ENCODE peak calls at places on chromosomes 11 and 22, in nine cellular contexts. One of them, this sample, is unnamed.

GRCh38 chr11:69449320-69450063 is 32.0 kb upstream of the LINC01488 start:
- DNase-seq in colonic mucosa: no peak
- DNase-seq in astrocyte of the spinal cord: peak; percentile 24
- DNase-seq in WTC11: no peak
- DNase-seq in tibial nerve: no peak
- DNase-seq in AG09309: no peak
- DNase-seq in WERI-Rb-1: peak; percentile 59
- DNase-seq in GM23338: no peak
- DNase-seq in heart right ventricle: peak; percentile 80
- DNase-seq in this sample: peak; percentile 59

GRCh38 chr11:103779054-103779453 is 257.4 kb upstream of the DDI1 start:
- DNase-seq in WTC11: no peak
- DNase-seq in AG09309: no peak
- DNase-seq in tibial nerve: no peak
- DNase-seq in colonic mucosa: no peak
- DNase-seq in GM23338: no peak
- DNase-seq in heart right ventricle: no peak
- DNase-seq in astrocyte of the spinal cord: peak; percentile 35
- DNase-seq in WERI-Rb-1: no peak
- DNase-seq in this sample: no peak

GRCh38 chr11:119520966-119521365 is 98.0 kb upstream of the THY1 start:
- DNase-seq in WERI-Rb-1: no peak
- DNase-seq in WTC11: no peak
- DNase-seq in AG09309: no peak
- DNase-seq in heart right ventricle: no peak
- DNase-seq in astrocyte of the spinal cord: no peak
- DNase-seq in tibial nerve: no peak
- DNase-seq in colonic mucosa: no peak
- DNase-seq in GM23338: no peak
- DNase-seq in this sample: no peak

GRCh38 chr11:68302256-68303054 is 9.9 kb upstream of the LRP5 start:
- DNase-seq in tibial nerve: no peak
- DNase-seq in WTC11: no peak
- DNase-seq in heart right ventricle: no peak
- DNase-seq in colonic mucosa: peak; percentile 86
- DNase-seq in GM23338: no peak
- DNase-seq in astrocyte of the spinal cord: peak; percentile 35
- DNase-seq in WERI-Rb-1: no peak
- DNase-seq in AG09309: no peak
- DNase-seq in this sample: peak; percentile 92

GRCh38 chr11:60116996-60117790 is 28.7 kb downstream of the MS4A2 start:
- DNase-seq in WERI-Rb-1: no peak
- DNase-seq in astrocyte of the spinal cord: no peak
- DNase-seq in AG09309: no peak
- DNase-seq in colonic mucosa: no peak
- DNase-seq in WTC11: no peak
- DNase-seq in heart right ventricle: no peak
- DNase-seq in GM23338: no peak
- DNase-seq in tibial nerve: no peak
- DNase-seq in this sample: no peak

GRCh38 chr22:31346733-31347250 is 646 bp upstream of the PATZ1 start:
- DNase-seq in colonic mucosa: peak; percentile 58
- DNase-seq in tibial nerve: peak; percentile 24
- DNase-seq in WERI-Rb-1: peak; percentile 86
- DNase-seq in WTC11: no peak
- DNase-seq in heart right ventricle: peak; percentile 68
- DNase-seq in AG09309: no peak
- DNase-seq in astrocyte of the spinal cord: peak; percentile 45
- DNase-seq in GM23338: peak; percentile 82
- DNase-seq in this sample: peak; percentile 60

GRCh38 chr11:96151501-96151900 is 191.5 kb downstream of the MAML2 start:
- DNase-seq in heart right ventricle: no peak
- DNase-seq in GM23338: no peak
- DNase-seq in AG09309: no peak
- DNase-seq in astrocyte of the spinal cord: no peak
- DNase-seq in WERI-Rb-1: no peak
- DNase-seq in colonic mucosa: no peak
- DNase-seq in tibial nerve: no peak
- DNase-seq in WTC11: no peak
- DNase-seq in this sample: no peak

GRCh38 chr11:9264381-9265210 is 554 bp downstream of the DENND5A start:
- DNase-seq in WTC11: peak; percentile 31
- DNase-seq in heart right ventricle: peak; percentile 47
- DNase-seq in WERI-Rb-1: peak; percentile 22
- DNase-seq in GM23338: peak; percentile 44
- DNase-seq in colonic mucosa: peak; percentile 49
- DNase-seq in astrocyte of the spinal cord: peak; percentile 86
- DNase-seq in AG09309: peak; percentile 52
- DNase-seq in tibial nerve: peak; percentile 33
- DNase-seq in this sample: no peak

GRCh38 chr22:42716221-42716620 is 4.4 kb downstream of the A4GALT start:
- DNase-seq in AG09309: no peak
- DNase-seq in WTC11: no peak
- DNase-seq in colonic mucosa: no peak
- DNase-seq in heart right ventricle: no peak
- DNase-seq in GM23338: no peak
- DNase-seq in WERI-Rb-1: no peak
- DNase-seq in tibial nerve: no peak
- DNase-seq in astrocyte of the spinal cord: no peak
- DNase-seq in this sample: no peak

GRCh38 chr11:116852261-116853125 is 15.1 kb upstream of the APOA1 start:
- DNase-seq in colonic mucosa: peak; percentile 54
- DNase-seq in AG09309: peak; percentile 69
- DNase-seq in heart right ventricle: no peak
- DNase-seq in WERI-Rb-1: no peak
- DNase-seq in GM23338: no peak
- DNase-seq in astrocyte of the spinal cord: peak; percentile 44
- DNase-seq in WTC11: no peak
- DNase-seq in tibial nerve: no peak
- DNase-seq in this sample: no peak

GRCh38 chr11:6353367-6353987 is 33.2 kb upstream of the CAVIN3 start:
- DNase-seq in GM23338: peak; percentile 97
- DNase-seq in AG09309: no peak
- DNase-seq in astrocyte of the spinal cord: peak; percentile 37
- DNase-seq in tibial nerve: peak; percentile 21
- DNase-seq in colonic mucosa: peak; percentile 60
- DNase-seq in WTC11: peak; percentile 82
- DNase-seq in heart right ventricle: no peak
- DNase-seq in WERI-Rb-1: peak; percentile 69
- DNase-seq in this sample: peak; percentile 59

GRCh38 chr11:43748095-43748494 is 67.6 kb downstream of the HSD17B12 start:
- DNase-seq in WERI-Rb-1: no peak
- DNase-seq in tibial nerve: no peak
- DNase-seq in WTC11: no peak
- DNase-seq in astrocyte of the spinal cord: no peak
- DNase-seq in AG09309: no peak
- DNase-seq in GM23338: no peak
- DNase-seq in heart right ventricle: no peak
- DNase-seq in colonic mucosa: no peak
- DNase-seq in this sample: no peak

GRCh38 chr11:43751726-43752125 is 71.2 kb downstream of the HSD17B12 start:
- DNase-seq in WERI-Rb-1: no peak
- DNase-seq in tibial nerve: no peak
- DNase-seq in GM23338: no peak
- DNase-seq in heart right ventricle: no peak
- DNase-seq in AG09309: no peak
- DNase-seq in astrocyte of the spinal cord: no peak
- DNase-seq in WTC11: no peak
- DNase-seq in colonic mucosa: no peak
- DNase-seq in this sample: no peak

GRCh38 chr11:43747130-43747802 is 66.7 kb downstream of the HSD17B12 start:
- DNase-seq in colonic mucosa: no peak
- DNase-seq in WTC11: no peak
- DNase-seq in astrocyte of the spinal cord: no peak
- DNase-seq in AG09309: no peak
- DNase-seq in GM23338: no peak
- DNase-seq in heart right ventricle: no peak
- DNase-seq in tibial nerve: no peak
- DNase-seq in WERI-Rb-1: no peak
- DNase-seq in this sample: no peak

GRCh38 chr11:43746670-43747069 is 66.1 kb downstream of the HSD17B12 start:
- DNase-seq in astrocyte of the spinal cord: no peak
- DNase-seq in GM23338: no peak
- DNase-seq in WERI-Rb-1: no peak
- DNase-seq in AG09309: no peak
- DNase-seq in heart right ventricle: no peak
- DNase-seq in colonic mucosa: no peak
- DNase-seq in tibial nerve: no peak
- DNase-seq in WTC11: no peak
- DNase-seq in this sample: no peak
- TF ChIP-seq CTCF in astrocyte of the spinal cord: no peak
- TF ChIP-seq CTCF in GM23338: no peak
- TF ChIP-seq CTCF in WERI-Rb-1: no peak
- TF ChIP-seq CTCF in AG09309: no peak
- TF ChIP-seq CTCF in heart right ventricle: no peak
- TF ChIP-seq CTCF in colonic mucosa: no peak
- TF ChIP-seq CTCF in tibial nerve: no peak
- TF ChIP-seq CTCF in WTC11: no peak
- TF ChIP-seq CTCF in this sample: no peak

DNA sequence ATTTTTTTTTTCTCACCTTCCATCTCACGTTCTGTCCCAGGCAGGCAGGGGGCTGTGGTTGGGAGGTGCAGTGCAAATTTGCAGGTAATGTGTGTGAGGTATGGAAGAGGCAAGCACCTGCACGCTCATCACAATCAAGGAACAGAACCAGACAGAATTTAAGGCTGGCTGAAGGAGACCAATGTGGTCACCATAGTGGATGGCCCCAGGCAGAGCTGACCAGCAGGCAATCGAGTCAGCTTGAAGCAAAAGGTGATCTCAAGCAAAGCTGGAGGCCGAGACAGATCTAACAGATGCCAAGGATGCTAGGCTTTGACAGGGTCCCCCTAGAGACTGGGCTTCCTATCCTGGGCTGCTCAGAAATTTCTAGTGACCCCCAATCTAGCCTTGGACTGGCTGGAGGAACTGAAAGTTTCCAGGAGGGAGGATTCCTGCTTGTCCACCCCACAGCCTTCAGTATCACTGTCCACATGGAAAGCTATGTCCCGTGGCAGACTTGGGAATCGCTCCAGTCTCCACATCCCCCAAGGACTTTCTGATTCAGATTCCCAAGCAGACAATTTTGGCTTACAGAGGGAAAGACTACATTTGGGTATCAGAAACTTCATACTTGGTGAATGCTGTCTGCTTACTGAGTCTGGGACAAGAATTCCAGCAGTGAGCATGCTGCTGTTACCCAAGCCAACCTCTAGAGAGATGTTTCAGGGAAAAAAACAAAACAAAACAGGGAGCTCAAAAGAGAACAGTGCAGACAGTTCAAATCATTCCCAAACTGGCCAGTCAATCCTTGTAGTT is 9.0 kb upstream of the MICAL3 start:
- DNase-seq in heart right ventricle: no peak
- DNase-seq in astrocyte of the spinal cord: no peak
- DNase-seq in colonic mucosa: no peak
- DNase-seq in tibial nerve: no peak
- DNase-seq in WTC11: no peak
- DNase-seq in AG09309: no peak
- DNase-seq in GM23338: no peak
- DNase-seq in WERI-Rb-1: no peak
- DNase-seq in this sample: no peak
- TF ChIP-seq CTCF in heart right ventricle: no peak
- TF ChIP-seq CTCF in astrocyte of the spinal cord: peak; percentile 16
- TF ChIP-seq CTCF in colonic mucosa: no peak
- TF ChIP-seq CTCF in tibial nerve: peak; percentile 42
- TF ChIP-seq CTCF in WTC11: no peak
- TF ChIP-seq CTCF in AG09309: peak; percentile 21
- TF ChIP-seq CTCF in GM23338: no peak
- TF ChIP-seq CTCF in WERI-Rb-1: no peak
- TF ChIP-seq CTCF in this sample: no peak

GRCh38 chr11:46381836-46382643 is 571 bp downstream of the MDK start:
- DNase-seq in WERI-Rb-1: peak; percentile 15
- DNase-seq in WTC11: peak; percentile 46
- DNase-seq in AG09309: no peak
- DNase-seq in heart right ventricle: peak; percentile 18
- DNase-seq in tibial nerve: no peak
- DNase-seq in colonic mucosa: no peak
- DNase-seq in astrocyte of the spinal cord: no peak
- DNase-seq in GM23338: peak; percentile 63
- DNase-seq in this sample: peak; percentile 47

GRCh38 chr11:46382644-46383403 is 1.4 kb downstream of the MDK start:
- DNase-seq in heart right ventricle: no peak
- DNase-seq in astrocyte of the spinal cord: no peak
- DNase-seq in WERI-Rb-1: peak; percentile 68
- DNase-seq in colonic mucosa: peak; percentile 61
- DNase-seq in tibial nerve: no peak
- DNase-seq in WTC11: peak; percentile 61
- DNase-seq in GM23338: peak; percentile 89
- DNase-seq in AG09309: no peak
- DNase-seq in this sample: peak; percentile 34

GRCh38 chr11:46385169-46386004 is 3.9 kb downstream of the MDK start:
- DNase-seq in WTC11: no peak
- DNase-seq in heart right ventricle: no peak
- DNase-seq in tibial nerve: no peak
- DNase-seq in astrocyte of the spinal cord: no peak
- DNase-seq in GM23338: no peak
- DNase-seq in colonic mucosa: no peak
- DNase-seq in WERI-Rb-1: no peak
- DNase-seq in AG09309: no peak
- DNase-seq in this sample: no peak

GRCh38 chr11:46383974-46384701 is 2.7 kb downstream of the MDK start:
- DNase-seq in AG09309: no peak
- DNase-seq in WTC11: no peak
- DNase-seq in tibial nerve: no peak
- DNase-seq in GM23338: no peak
- DNase-seq in heart right ventricle: no peak
- DNase-seq in astrocyte of the spinal cord: no peak
- DNase-seq in WERI-Rb-1: no peak
- DNase-seq in colonic mucosa: peak; percentile 83
- DNase-seq in this sample: no peak

DNA sequence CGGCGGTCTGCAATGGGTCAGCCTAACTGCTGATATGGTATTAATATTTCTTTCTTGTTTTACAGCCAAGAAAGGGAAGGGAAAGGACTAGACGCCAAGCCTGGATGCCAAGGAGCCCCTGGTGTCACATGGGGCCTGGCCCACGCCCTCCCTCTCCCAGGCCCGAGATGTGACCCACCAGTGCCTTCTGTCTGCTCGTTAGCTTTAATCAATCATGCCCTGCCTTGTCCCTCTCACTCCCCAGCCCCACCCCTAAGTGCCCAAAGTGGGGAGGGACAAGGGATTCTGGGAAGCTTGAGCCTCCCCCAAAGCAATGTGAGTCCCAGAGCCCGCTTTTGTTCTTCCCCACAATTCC is 1.9 kb downstream of the MDK start:
- DNase-seq in heart right ventricle: no peak
- DNase-seq in astrocyte of the spinal cord: no peak
- DNase-seq in tibial nerve: no peak
- DNase-seq in AG09309: no peak
- DNase-seq in colonic mucosa: no peak
- DNase-seq in WTC11: no peak
- DNase-seq in GM23338: no peak
- DNase-seq in WERI-Rb-1: no peak
- DNase-seq in this sample: no peak
- TF ChIP-seq CTCF in heart right ventricle: no peak
- TF ChIP-seq CTCF in astrocyte of the spinal cord: no peak
- TF ChIP-seq CTCF in tibial nerve: no peak
- TF ChIP-seq CTCF in AG09309: no peak
- TF ChIP-seq CTCF in colonic mucosa: peak; percentile 11
- TF ChIP-seq CTCF in WTC11: no peak
- TF ChIP-seq CTCF in GM23338: no peak
- TF ChIP-seq CTCF in WERI-Rb-1: no peak
- TF ChIP-seq CTCF in this sample: peak; percentile 49

GRCh38 chr11:86363424-86363823 is 11.3 kb upstream of the CCDC81 start:
- DNase-seq in heart right ventricle: no peak
- DNase-seq in colonic mucosa: no peak
- DNase-seq in tibial nerve: no peak
- DNase-seq in astrocyte of the spinal cord: no peak
- DNase-seq in AG09309: no peak
- DNase-seq in GM23338: no peak
- DNase-seq in WTC11: no peak
- DNase-seq in WERI-Rb-1: no peak
- DNase-seq in this sample: no peak
- TF ChIP-seq CTCF in heart right ventricle: no peak
- TF ChIP-seq CTCF in colonic mucosa: no peak
- TF ChIP-seq CTCF in tibial nerve: no peak
- TF ChIP-seq CTCF in astrocyte of the spinal cord: no peak
- TF ChIP-seq CTCF in AG09309: no peak
- TF ChIP-seq CTCF in GM23338: no peak
- TF ChIP-seq CTCF in WTC11: no peak
- TF ChIP-seq CTCF in WERI-Rb-1: no peak
- TF ChIP-seq CTCF in this sample: no peak

This sample was measured in PC-9.